ENCODE peak calls at places on chromosomes 2 and 18, in five cellular contexts. S is GM23248, V is iris pigment epithelial cell, A is NCI-H1092 treated with DMSO at 0.1 percent for 48 hours, C is OCI-LY7. U is an unnamed sample.
A peak's percentile ranks its signal among the peaks of the same experiment; 100 is the strongest.

GRCh38 chr2:86050301-86050700 is 55.4 kb downstream of the POLR1A start:
- DNase-seq in V (no peak), A (no peak), C (no peak), S (no peak), U (no peak)

GRCh38 chr2:210399440-210400041 is 77.0 kb downstream of the LANCL1 start:
- DNase-seq in C (peak; percentile 14), V (peak; percentile 17), S (peak; percentile 29), A (no peak), U (peak; percentile 33)

GRCh38 chr2:204226305-204226861 is 289.8 kb downstream of the ICOS start:
- DNase-seq in C (no peak), S (no peak), V (no peak), A (peak; percentile 68), U (no peak)

GRCh38 chr2:101463885-101464653 is 10.8 kb downstream of the RFX8 start:
- DNase-seq in C (no peak), V (peak; percentile 53), S (peak; percentile 93), A (no peak), U (peak; percentile 15)

GRCh38 chr2:85872536-85873161 is 16.1 kb downstream of the ST3GAL5 start:
- DNase-seq in V (no peak), A (no peak), S (no peak), C (no peak), U (no peak)

GRCh38 chr2:33022989-33023731 is 76.4 kb downstream of the LTBP1 start:
- DNase-seq in V (peak; percentile 94), C (no peak), A (no peak), S (peak; percentile 91), U (peak; percentile 79)

GRCh38 chr18:9495465-9495864 is 20.2 kb downstream of the RALBP1 start:
- DNase-seq in S (no peak), C (no peak), A (no peak), V (no peak), U (no peak)

GRCh38 chr2:32212293-32212692 is 46.6 kb downstream of the SLC30A6 start:
- DNase-seq in V (no peak), A (no peak), C (peak; percentile 17), S (peak; percentile 10), U (no peak)

GRCh38 chr2:231918501-231919330 is 7.5 kb downstream of the NPPC start:
- DNase-seq in V (no peak), C (no peak), S (no peak), A (no peak), U (no peak)

GRCh38 chr2:10333247-10333613 is 30.5 kb downstream of the HPCAL1 start:
- DNase-seq in V (no peak), S (no peak), C (no peak), A (no peak), U (no peak)

GRCh38 chr2:173713904-173714555 is 251.1 kb downstream of the SP3 start:
- DNase-seq in S (no peak), C (no peak), V (no peak), A (no peak), U (peak; percentile 41)